ENCODE peak calls at places on chromosomes 12 and 14, in seven cellular contexts. One of them, this sample, is unnamed.

GRCh38 chr12:118136559-118137003 is 657 bp downstream of the PEBP1 start:
- DNase-seq in PC-3: peak; percentile 54
- DNase-seq in KBM-7: peak; percentile 41
- DNase-seq in myocyte: peak; percentile 48
- DNase-seq in neural crest cell: peak; percentile 16
- DNase-seq in kidney tubule cell: peak; percentile 53
- DNase-seq in stimulated activated CD8-positive, alpha-beta memory T cell treated with anti-CD3 and anti-CD28 coated beads, Interleukin-4, amount 100 ng/mL, for 24 hours: peak; percentile 23
- DNase-seq in this sample: peak; percentile 45

GRCh38 chr14:44732144-44732543 is 225.1 kb upstream of the FSCB start:
- DNase-seq in PC-3: no peak
- DNase-seq in KBM-7: no peak
- DNase-seq in myocyte: no peak
- DNase-seq in neural crest cell: no peak
- DNase-seq in kidney tubule cell: no peak
- DNase-seq in stimulated activated CD8-positive, alpha-beta memory T cell treated with anti-CD3 and anti-CD28 coated beads, Interleukin-4, amount 100 ng/mL, for 24 hours: no peak
- DNase-seq in this sample: no peak

GRCh38 chr12:64147011-64147671 is 75.0 kb downstream of the KICS2 start:
- DNase-seq in PC-3: no peak
- DNase-seq in KBM-7: no peak
- DNase-seq in myocyte: no peak
- DNase-seq in neural crest cell: no peak
- DNase-seq in kidney tubule cell: peak; percentile 79
- DNase-seq in stimulated activated CD8-positive, alpha-beta memory T cell treated with anti-CD3 and anti-CD28 coated beads, Interleukin-4, amount 100 ng/mL, for 24 hours: no peak
- DNase-seq in this sample: no peak

GRCh38 chr14:53151867-53152626 is 1.1 kb downstream of the DDHD1 start:
- DNase-seq in PC-3: peak; percentile 75
- DNase-seq in KBM-7: peak; percentile 63
- DNase-seq in myocyte: peak; percentile 74
- DNase-seq in neural crest cell: peak; percentile 31
- DNase-seq in kidney tubule cell: peak; percentile 65
- DNase-seq in stimulated activated CD8-positive, alpha-beta memory T cell treated with anti-CD3 and anti-CD28 coated beads, Interleukin-4, amount 100 ng/mL, for 24 hours: peak; percentile 52
- DNase-seq in this sample: peak; percentile 63

GRCh38 chr12:19740472-19741131 is 301.3 kb downstream of the AEBP2 start:
- DNase-seq in PC-3: no peak
- DNase-seq in KBM-7: no peak
- DNase-seq in myocyte: no peak
- DNase-seq in neural crest cell: no peak
- DNase-seq in kidney tubule cell: no peak
- DNase-seq in stimulated activated CD8-positive, alpha-beta memory T cell treated with anti-CD3 and anti-CD28 coated beads, Interleukin-4, amount 100 ng/mL, for 24 hours: no peak
- DNase-seq in this sample: no peak

GRCh38 chr14:68934034-68934433 is 45.1 kb downstream of the ACTN1 start:
- DNase-seq in PC-3: no peak
- DNase-seq in KBM-7: no peak
- DNase-seq in myocyte: peak; percentile 54
- DNase-seq in neural crest cell: no peak
- DNase-seq in kidney tubule cell: no peak
- DNase-seq in stimulated activated CD8-positive, alpha-beta memory T cell treated with anti-CD3 and anti-CD28 coated beads, Interleukin-4, amount 100 ng/mL, for 24 hours: no peak
- DNase-seq in this sample: no peak

GRCh38 chr12:94832105-94832504 is 171.4 kb downstream of the NDUFA12 start:
- DNase-seq in PC-3: no peak
- DNase-seq in KBM-7: no peak
- DNase-seq in myocyte: no peak
- DNase-seq in neural crest cell: no peak
- DNase-seq in kidney tubule cell: no peak
- DNase-seq in stimulated activated CD8-positive, alpha-beta memory T cell treated with anti-CD3 and anti-CD28 coated beads, Interleukin-4, amount 100 ng/mL, for 24 hours: no peak
- DNase-seq in this sample: no peak

GRCh38 chr14:83825836-83826235 is 1704.1 kb upstream of the FLRT2 start:
- DNase-seq in PC-3: no peak
- DNase-seq in KBM-7: no peak
- DNase-seq in myocyte: no peak
- DNase-seq in neural crest cell: no peak
- DNase-seq in kidney tubule cell: no peak
- DNase-seq in stimulated activated CD8-positive, alpha-beta memory T cell treated with anti-CD3 and anti-CD28 coated beads, Interleukin-4, amount 100 ng/mL, for 24 hours: no peak
- DNase-seq in this sample: no peak

GRCh38 chr14:55706893-55707292 is 126.9 kb downstream of the KTN1 start:
- DNase-seq in PC-3: peak; percentile 60
- DNase-seq in KBM-7: no peak
- DNase-seq in myocyte: no peak
- DNase-seq in neural crest cell: no peak
- DNase-seq in kidney tubule cell: no peak
- DNase-seq in stimulated activated CD8-positive, alpha-beta memory T cell treated with anti-CD3 and anti-CD28 coated beads, Interleukin-4, amount 100 ng/mL, for 24 hours: no peak
- DNase-seq in this sample: peak; percentile 12

GRCh38 chr12:118330421-118331018 is 42.2 kb downstream of the TAOK3 start:
- DNase-seq in PC-3: no peak
- DNase-seq in KBM-7: peak; percentile 95
- DNase-seq in myocyte: no peak
- DNase-seq in neural crest cell: no peak
- DNase-seq in kidney tubule cell: no peak
- DNase-seq in stimulated activated CD8-positive, alpha-beta memory T cell treated with anti-CD3 and anti-CD28 coated beads, Interleukin-4, amount 100 ng/mL, for 24 hours: no peak
- DNase-seq in this sample: no peak

GRCh38 chr12:104426926-104427546 is 29.7 kb upstream of the CHST11 start:
- DNase-seq in PC-3: peak; percentile 89
- DNase-seq in KBM-7: no peak
- DNase-seq in myocyte: peak; percentile 6
- DNase-seq in neural crest cell: no peak
- DNase-seq in kidney tubule cell: peak; percentile 83
- DNase-seq in stimulated activated CD8-positive, alpha-beta memory T cell treated with anti-CD3 and anti-CD28 coated beads, Interleukin-4, amount 100 ng/mL, for 24 hours: no peak
- DNase-seq in this sample: peak; percentile 66

GRCh38 chr12:65878540-65878939 is 54.3 kb downstream of the HMGA2 start:
- DNase-seq in PC-3: peak; percentile 59
- DNase-seq in KBM-7: no peak
- DNase-seq in myocyte: peak; percentile 51
- DNase-seq in neural crest cell: no peak
- DNase-seq in kidney tubule cell: peak; percentile 59
- DNase-seq in stimulated activated CD8-positive, alpha-beta memory T cell treated with anti-CD3 and anti-CD28 coated beads, Interleukin-4, amount 100 ng/mL, for 24 hours: no peak
- DNase-seq in this sample: no peak

GRCh38 chr14:21069388-21070082 is 569 bp upstream of the ARHGEF40 start:
- DNase-seq in PC-3: no peak
- DNase-seq in KBM-7: no peak
- DNase-seq in myocyte: peak; percentile 28
- DNase-seq in neural crest cell: peak; percentile 66
- DNase-seq in kidney tubule cell: peak; percentile 52
- DNase-seq in stimulated activated CD8-positive, alpha-beta memory T cell treated with anti-CD3 and anti-CD28 coated beads, Interleukin-4, amount 100 ng/mL, for 24 hours: no peak
- DNase-seq in this sample: no peak

GRCh38 chr14:75702606-75703261 is 41.7 kb downstream of the TTLL5 start:
- DNase-seq in PC-3: no peak
- DNase-seq in KBM-7: no peak
- DNase-seq in myocyte: no peak
- DNase-seq in neural crest cell: no peak
- DNase-seq in kidney tubule cell: no peak
- DNase-seq in stimulated activated CD8-positive, alpha-beta memory T cell treated with anti-CD3 and anti-CD28 coated beads, Interleukin-4, amount 100 ng/mL, for 24 hours: no peak
- DNase-seq in this sample: no peak

GRCh38 chr14:94826774-94827173 is 56.9 kb upstream of the GSC start:
- DNase-seq in PC-3: no peak
- DNase-seq in KBM-7: no peak
- DNase-seq in myocyte: no peak
- DNase-seq in neural crest cell: no peak
- DNase-seq in kidney tubule cell: no peak
- DNase-seq in stimulated activated CD8-positive, alpha-beta memory T cell treated with anti-CD3 and anti-CD28 coated beads, Interleukin-4, amount 100 ng/mL, for 24 hours: no peak
- DNase-seq in this sample: no peak

GRCh38 chr12:105337391-105337790 is 6.9 kb downstream of the C12orf75 start:
- DNase-seq in PC-3: no peak
- DNase-seq in KBM-7: peak; percentile 71
- DNase-seq in myocyte: no peak
- DNase-seq in neural crest cell: no peak
- DNase-seq in kidney tubule cell: no peak
- DNase-seq in stimulated activated CD8-positive, alpha-beta memory T cell treated with anti-CD3 and anti-CD28 coated beads, Interleukin-4, amount 100 ng/mL, for 24 hours: no peak
- DNase-seq in this sample: no peak

GRCh38 chr14:101083564-101084435 is 180.3 kb upstream of the RTL1 start:
- DNase-seq in PC-3: peak; percentile 27
- DNase-seq in KBM-7: no peak
- DNase-seq in myocyte: no peak
- DNase-seq in neural crest cell: no peak
- DNase-seq in kidney tubule cell: no peak
- DNase-seq in stimulated activated CD8-positive, alpha-beta memory T cell treated with anti-CD3 and anti-CD28 coated beads, Interleukin-4, amount 100 ng/mL, for 24 hours: no peak
- DNase-seq in this sample: no peak

GRCh38 chr12:92908108-92908507 is 21.0 kb downstream of the EEA1 start:
- DNase-seq in PC-3: no peak
- DNase-seq in KBM-7: peak; percentile 56
- DNase-seq in myocyte: no peak
- DNase-seq in neural crest cell: no peak
- DNase-seq in kidney tubule cell: no peak
- DNase-seq in stimulated activated CD8-positive, alpha-beta memory T cell treated with anti-CD3 and anti-CD28 coated beads, Interleukin-4, amount 100 ng/mL, for 24 hours: no peak
- DNase-seq in this sample: no peak

GRCh38 chr14:78983126-78983525 is 813.0 kb downstream of the NRXN3 start:
- DNase-seq in PC-3: no peak
- DNase-seq in KBM-7: no peak
- DNase-seq in myocyte: no peak
- DNase-seq in neural crest cell: no peak
- DNase-seq in kidney tubule cell: no peak
- DNase-seq in stimulated activated CD8-positive, alpha-beta memory T cell treated with anti-CD3 and anti-CD28 coated beads, Interleukin-4, amount 100 ng/mL, for 24 hours: no peak
- DNase-seq in this sample: no peak

GRCh38 chr12:47754881-47755280 is 3.8 kb downstream of the RAPGEF3 start:
- DNase-seq in PC-3: peak; percentile 84
- DNase-seq in KBM-7: no peak
- DNase-seq in myocyte: peak; percentile 80
- DNase-seq in neural crest cell: no peak
- DNase-seq in kidney tubule cell: no peak
- DNase-seq in stimulated activated CD8-positive, alpha-beta memory T cell treated with anti-CD3 and anti-CD28 coated beads, Interleukin-4, amount 100 ng/mL, for 24 hours: no peak
- DNase-seq in this sample: no peak

GRCh38 chr14:21103710-21104447 is 3.0 kb downstream of the TMEM253 start:
- DNase-seq in PC-3: peak; percentile 96
- DNase-seq in KBM-7: peak; percentile 97
- DNase-seq in myocyte: peak; percentile 98
- DNase-seq in neural crest cell: peak; percentile 92
- DNase-seq in kidney tubule cell: peak; percentile 95
- DNase-seq in stimulated activated CD8-positive, alpha-beta memory T cell treated with anti-CD3 and anti-CD28 coated beads, Interleukin-4, amount 100 ng/mL, for 24 hours: peak; percentile 90
- DNase-seq in this sample: peak; percentile 94

GRCh38 chr12:90974286-90974685 is 19.3 kb upstream of the CCER1 start:
- DNase-seq in PC-3: peak; percentile 70
- DNase-seq in KBM-7: no peak
- DNase-seq in myocyte: no peak
- DNase-seq in neural crest cell: no peak
- DNase-seq in kidney tubule cell: peak; percentile 29
- DNase-seq in stimulated activated CD8-positive, alpha-beta memory T cell treated with anti-CD3 and anti-CD28 coated beads, Interleukin-4, amount 100 ng/mL, for 24 hours: no peak
- DNase-seq in this sample: peak; percentile 6

GRCh38 chr12:98334768-98335167 is 180.6 kb upstream of the TMPO start:
- DNase-seq in PC-3: no peak
- DNase-seq in KBM-7: no peak
- DNase-seq in myocyte: no peak
- DNase-seq in neural crest cell: no peak
- DNase-seq in kidney tubule cell: no peak
- DNase-seq in stimulated activated CD8-positive, alpha-beta memory T cell treated with anti-CD3 and anti-CD28 coated beads, Interleukin-4, amount 100 ng/mL, for 24 hours: no peak
- DNase-seq in this sample: no peak

GRCh38 chr12:78386871-78387270 is 477.7 kb upstream of the SYT1 start:
- DNase-seq in PC-3: no peak
- DNase-seq in KBM-7: no peak
- DNase-seq in myocyte: no peak
- DNase-seq in neural crest cell: no peak
- DNase-seq in kidney tubule cell: no peak
- DNase-seq in stimulated activated CD8-positive, alpha-beta memory T cell treated with anti-CD3 and anti-CD28 coated beads, Interleukin-4, amount 100 ng/mL, for 24 hours: no peak
- DNase-seq in this sample: no peak

This sample was measured in mammary epithelial cell.